ENCODE peak calls at places on chromosomes 13 and 19, in ten cellular contexts. T is GM12892; Q is CD8-positive, alpha-beta T cell; U is NCI-H1436; D is GM23338; I is EH; H is mucosa of descending colon; V is posterior cingulate gyrus; F is dermis blood vessel endothelial cell; Z is keratinocyte. G is an unnamed sample.

GRCh38 chr13:75384881-75385707 is 96.9 kb downstream of the TBC1D4 start:
- DNase-seq in T (no peak), Q (no peak), U (peak), D (no peak), I (no peak), H (no peak), V (no peak), F (no peak), Z (no peak), G (no peak)

GRCh38 chr13:48532473-48533206 is at the start of gene RCBTB2:
- DNase-seq in T (peak), Q (peak), U (peak), D (peak), I (peak), H (peak), V (peak), F (peak), Z (peak), G (peak)

GRCh38 chr13:105894711-105895110 is 640.8 kb downstream of the EFNB2 start:
- DNase-seq in T (no peak), Q (no peak), U (no peak), D (no peak), I (peak), H (no peak), V (no peak), F (no peak), Z (no peak), G (no peak)

GRCh38 chr19:16447015-16447384 is 24.8 kb downstream of the EPS15L1 start:
- DNase-seq in T (no peak), Q (no peak), U (no peak), D (no peak), I (peak), H (peak), V (no peak), F (no peak), Z (no peak), G (no peak)

GRCh38 chr13:97933736-97934135 is 19.7 kb upstream of the IPO5 start:
- DNase-seq in T (no peak), Q (no peak), U (no peak), D (no peak), I (no peak), H (no peak), V (no peak), F (no peak), Z (no peak), G (no peak)

GRCh38 chr13:111893071-111893606 is 173.8 kb upstream of the SOX1 start:
- DNase-seq in T (no peak), Q (no peak), U (no peak), D (peak), I (no peak), H (no peak), V (no peak), F (no peak), Z (no peak), G (peak)

GRCh38 chr13:106205871-106206270 is 329.6 kb downstream of the EFNB2 start:
- DNase-seq in T (no peak), Q (no peak), U (no peak), D (peak), I (no peak), H (no peak), V (no peak), F (no peak), Z (no peak), G (no peak)

GRCh38 chr19:49182848-49183375 is 25.3 kb downstream of the TRPM4 start:
- DNase-seq in T (no peak), Q (no peak), U (no peak), D (peak), I (no peak), H (no peak), V (no peak), F (no peak), Z (no peak), G (no peak)